ENCODE peak calls at places on chromosomes 5 and 9, in seven cellular contexts. X, S, D, R, K, A and B are unnamed samples. For H3K4me1, the result is how much of the 10 kb centered on the place peaks cover.

GRCh38 chr9:2267171-2267740 is 252.1 kb downstream of the SMARCA2 start:
- DNase-seq in X (no peak), S (no peak), D (no peak), R (no peak), K (no peak), A (peak), B (no peak)

GRCh38 chr9:79007701-79008483 is 563.9 kb upstream of the TLE4 start:
- DNase-seq in X (no peak), S (no peak), D (no peak), R (no peak), K (no peak), A (no peak), B (no peak)

GRCh38 chr5:157540707-157541451 is 34.7 kb downstream of the ADAM19 start:
- DNase-seq in X (no peak), S (peak), D (peak), R (no peak), K (no peak), A (peak), B (peak)

GRCh38 chr9:134215709-134216448 is 51.5 kb upstream of the RNU6ATAC start:
- DNase-seq in X (no peak), S (peak), D (no peak), R (no peak), K (no peak), A (no peak), B (no peak)

GRCh38 chr9:125890793-125891192 is 143.6 kb downstream of the PBX3 start:
- DNase-seq in X (no peak), S (no peak), D (no peak), R (no peak), K (no peak), A (no peak), B (no peak)

GRCh38 chr5:65835191-65835590 is 91.2 kb upstream of the ERBIN start:
- DNase-seq in X (no peak), S (no peak), D (no peak), R (no peak), K (no peak), A (no peak), B (no peak)

GRCh38 chr9:68791169-68791568 is 86.1 kb downstream of the PIP5K1B start:
- DNase-seq in X (no peak), S (no peak), D (no peak), R (no peak), K (no peak), A (no peak), B (no peak)

GRCh38 chr5:94830520-94830919 is 212.1 kb downstream of the SLF1 start:
- DNase-seq in X (peak), S (peak), D (peak), R (peak), K (peak), A (peak), B (peak)

GRCh38 chr9:87883990-87884389 is 1.3 kb downstream of the SPATA31E1 start:
- DNase-seq in X (no peak), S (no peak), D (peak), R (no peak), K (peak), A (no peak), B (no peak)

GRCh38 chr5:171355302-171355724 is 32.3 kb upstream of the NPM1 start:
- DNase-seq in X (no peak), S (no peak), D (no peak), R (no peak), K (no peak), A (no peak), B (peak)

GRCh38 chr9:138119202-138120027 is 241.8 kb downstream of the CACNA1B start:
- DNase-seq in X (no peak), S (no peak), D (no peak), R (no peak), K (no peak), A (no peak), B (no peak)

GRCh38 chr9:104743377-104743985 is 4.0 kb upstream of the NIPSNAP3A start:
- DNase-seq in X (peak), S (peak), D (peak), R (peak), K (peak), A (peak), B (peak)

GRCh38 chr9:95188459-95188858 is 129.1 kb downstream of the FANCC start:
- DNase-seq in X (no peak), S (no peak), D (no peak), R (no peak), K (no peak), A (no peak), B (no peak)

GRCh38 chr9:68705636-68706578 is 867 bp downstream of the PIP5K1B start:
- DNase-seq in X (no peak), S (no peak), D (peak), R (no peak), K (peak), A (no peak), B (no peak)

GRCh38 chr5:56705217-56705616 is 110.1 kb upstream of the MAP3K1 start:
- DNase-seq in X (no peak), S (no peak), D (no peak), R (no peak), K (no peak), A (no peak), B (no peak)

GRCh38 chr9:126500600-126501382 is 112.9 kb upstream of the LMX1B start:
- DNase-seq in X (peak), S (peak), D (peak), R (peak), K (peak), A (peak), B (peak)

GRCh38 chr5:11251242-11251641 is 490.2 kb upstream of the DAP start:
- DNase-seq in X (no peak), S (no peak), D (no peak), R (peak), K (peak), A (peak), B (no peak)

GRCh38 chr5:10556331-10556807 is 7.5 kb upstream of the ANKRD33B start:
- DNase-seq in X (no peak), S (no peak), D (no peak), R (peak), K (no peak), A (peak), B (no peak)

GRCh38 chr9:131289301-131290038 is at the start of gene PLPP7:
- DNase-seq in X (no peak), S (no peak), D (peak), R (no peak), K (peak), A (peak), B (peak)

GRCh38 chr9:89037325-89037724 is 46.1 kb downstream of the S1PR3 start:
- DNase-seq in X (no peak), S (no peak), D (no peak), R (no peak), K (no peak), A (no peak), B (no peak)

GRCh38 chr9:86713456-86713855 is 233.8 kb downstream of the GAS1 start:
- DNase-seq in X (no peak), S (no peak), D (no peak), R (peak), K (no peak), A (peak), B (no peak)

GRCh38 chr9:131099088-131099611 is 2.8 kb downstream of the AIF1L start:
- DNase-seq in X (no peak), S (no peak), D (no peak), R (no peak), K (no peak), A (no peak), B (no peak)

GRCh38 chr5:74020488-74020887 is 394.5 kb downstream of the ARHGEF28 start:
- DNase-seq in X (no peak), S (no peak), D (no peak), R (no peak), K (no peak), A (no peak), B (no peak)

GRCh38 chr9:137293094-137293481 is 9.0 kb downstream of the NRARP start:
- DNase-seq in X (no peak), S (no peak), D (no peak), R (no peak), K (no peak), A (no peak), B (no peak)

GRCh38 chr9:96483197-96483596 is 33.2 kb downstream of the HABP4 start:
- DNase-seq in X (no peak), S (no peak), D (no peak), R (no peak), K (no peak), A (no peak), B (no peak)
- H3K4me1 ChIP-seq in X (under half), S (under half), D (under half), R (under half), K (under half), A (under half), B (under half)

DNA sequence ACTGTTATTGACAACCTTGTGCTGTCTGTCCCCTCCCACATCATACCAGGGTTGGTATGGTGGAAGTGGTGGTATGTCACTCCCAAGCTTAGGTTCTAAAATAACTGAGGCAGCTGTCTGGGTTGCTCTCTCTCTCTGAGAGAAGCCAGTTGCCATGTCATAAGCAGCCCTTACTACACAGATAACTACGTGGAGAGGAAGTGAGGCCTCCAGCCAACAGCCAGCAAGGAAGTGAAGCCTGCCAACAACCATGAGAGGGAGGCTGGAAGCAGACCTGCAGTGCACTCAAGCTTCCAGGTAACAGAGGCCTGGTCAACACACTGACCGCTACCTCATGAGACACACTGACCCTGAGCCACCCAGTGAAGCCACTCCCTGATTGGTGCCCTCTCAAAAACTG is 18.6 kb downstream of the CTNNAL1 start:
- DNase-seq in X (no peak), S (peak), D (no peak), R (peak), K (no peak), A (no peak), B (no peak)
- TF ChIP-seq EZH2phosphoT487 in X (no peak), S (no peak), D (no peak), R (no peak), K (no peak), A (no peak), B (no peak)

DNA sequence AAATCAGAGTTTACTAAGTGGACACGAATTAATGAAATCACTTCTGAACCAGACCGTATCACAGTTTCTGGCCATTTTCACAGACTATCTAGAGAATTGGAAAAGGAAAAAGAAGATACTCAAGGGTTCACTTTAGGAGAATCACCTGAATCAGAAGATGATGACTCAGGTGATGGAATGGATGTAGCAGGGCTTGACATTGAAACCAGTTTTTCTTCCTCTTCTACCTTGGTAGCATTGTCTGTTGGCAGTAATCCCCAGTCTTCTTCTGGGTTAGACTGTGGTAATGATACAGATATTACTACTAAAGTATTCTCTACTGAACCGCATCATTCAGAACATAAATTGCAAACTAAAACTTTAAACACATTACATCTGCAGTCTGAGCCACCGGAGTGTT is 38.5 kb downstream of the ICE1 start:
- DNase-seq in X (no peak), S (no peak), D (no peak), R (peak), K (no peak), A (no peak), B (no peak)
- H3K4me1 ChIP-seq in X (under half), S (under half), D (under half), R (under half), K (under half), A (under half), B (under half)

GRCh38 chr9:112125961-112126388 is 49.1 kb downstream of the SUSD1 start:
- DNase-seq in X (no peak), S (no peak), D (no peak), R (peak), K (no peak), A (no peak), B (no peak)
- TF ChIP-seq EZH2phosphoT487 in X (no peak), S (no peak), D (no peak), R (no peak), K (no peak), A (no peak), B (no peak)

GRCh38 chr5:54551292-54551691 is 33.7 kb downstream of the SNX18 start:
- DNase-seq in X (no peak), S (no peak), D (no peak), R (no peak), K (no peak), A (no peak), B (no peak)
- H3K4me1 ChIP-seq in X (under half), S (under half), D (under half), R (under half), K (under half), A (under half), B (under half)

DNA sequence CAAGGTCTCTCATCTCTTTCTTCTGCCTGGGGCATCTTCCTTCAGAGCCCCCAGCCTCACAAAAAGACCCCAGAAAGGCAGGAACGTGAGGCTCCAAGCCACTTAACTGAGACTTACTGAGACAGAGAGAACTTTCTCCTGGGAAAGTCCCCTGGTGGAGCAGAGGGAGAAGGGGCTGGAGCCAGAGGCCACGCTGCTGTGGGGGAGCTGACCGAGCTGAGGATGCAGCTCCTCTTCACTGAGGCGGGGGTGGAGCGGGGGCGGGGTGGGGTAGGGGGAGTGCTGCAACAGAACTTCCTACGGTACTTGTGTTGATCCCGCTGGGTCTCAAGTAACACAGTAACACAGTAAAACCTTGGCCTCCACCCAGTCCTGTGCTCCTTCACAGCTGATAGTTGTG is 204.0 kb downstream of the FSTL4 start:
- DNase-seq in X (no peak), S (no peak), D (no peak), R (no peak), K (no peak), A (no peak), B (no peak)
- TF ChIP-seq EZH2phosphoT487 in X (no peak), S (no peak), D (no peak), R (no peak), K (no peak), A (no peak), B (no peak)

GRCh38 chr9:133148351-133149129 is 15.2 kb downstream of the GBGT1 start:
- DNase-seq in X (no peak), S (peak), D (peak), R (no peak), K (peak), A (peak), B (peak)

GRCh38 chr9:133147412-133148271 is 16.1 kb downstream of the GBGT1 start:
- DNase-seq in X (peak), S (peak), D (peak), R (peak), K (peak), A (peak), B (peak)

GRCh38 chr9:133144887-133145466 is 18.7 kb downstream of the GBGT1 start:
- DNase-seq in X (no peak), S (no peak), D (no peak), R (no peak), K (no peak), A (peak), B (no peak)

GRCh38 chr9:133149130-133150015 is 14.3 kb downstream of the GBGT1 start:
- DNase-seq in X (peak), S (peak), D (peak), R (peak), K (peak), A (peak), B (peak)

DNA sequence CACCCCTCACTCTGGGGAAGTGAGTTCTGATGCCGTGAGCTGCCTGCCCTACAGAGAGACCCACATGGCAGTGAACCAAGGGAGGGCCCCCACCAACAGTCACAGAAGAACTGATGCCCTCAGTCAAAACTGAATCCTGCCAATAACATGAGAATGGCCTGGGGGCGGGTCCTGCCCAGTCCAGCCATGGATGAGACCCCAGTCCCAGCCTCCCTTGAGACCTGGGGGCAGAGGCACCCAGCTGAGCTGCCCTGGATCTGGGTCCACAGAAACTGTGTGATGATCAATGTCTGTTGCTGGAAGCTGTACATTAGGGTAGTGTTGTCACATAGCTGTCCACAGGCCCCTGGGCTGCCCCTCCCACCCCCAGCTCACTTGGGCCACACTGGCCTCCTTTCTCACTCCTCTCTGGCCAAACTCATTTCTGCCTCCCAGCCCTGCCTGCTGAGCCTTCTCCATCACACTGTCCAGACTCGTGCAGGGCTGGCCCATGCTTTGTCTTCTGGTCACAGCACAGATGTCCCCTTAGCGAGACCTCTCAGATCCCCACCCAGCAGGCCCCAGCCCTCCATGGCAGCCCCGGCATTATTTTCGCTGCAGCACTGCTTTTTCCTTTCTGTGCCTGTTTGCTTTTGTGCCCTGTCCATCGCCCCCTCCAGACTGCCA is 16.8 kb downstream of the GBGT1 start:
- DNase-seq in X (no peak), S (no peak), D (no peak), R (no peak), K (no peak), A (no peak), B (no peak)
- H3K4me1 ChIP-seq in X (under half), S (under half), D (under half), R (under half), K (under half), A (under half), B (under half)

GRCh38 chr9:34452568-34452967 is 5.8 kb downstream of the FAM219A start:
- DNase-seq in X (no peak), S (no peak), D (no peak), R (no peak), K (no peak), A (no peak), B (no peak)
- TF ChIP-seq EZH2phosphoT487 in X (no peak), S (no peak), D (no peak), R (no peak), K (no peak), A (no peak), B (no peak)